ENCODE peak calls at places on chromosomes 12 and 14, in five cellular contexts. U, R, X, J and M are unnamed samples.
A peak's percentile ranks its signal among the peaks of the same experiment; 100 is the strongest.

GRCh38 chr12:14239350-14239934 is 126.0 kb upstream of the ATF7IP start:
- DNase-seq in R (peak; percentile 34), J (peak; percentile 86), X (peak; percentile 85), U (no peak), M (peak; percentile 61)

GRCh38 chr12:26748412-26748740 is 84.6 kb downstream of the ITPR2 start:
- DNase-seq in J (no peak), R (no peak), X (no peak), U (no peak), M (no peak)

GRCh38 chr12:130178291-130178690 is 16.0 kb downstream of the FZD10 start:
- DNase-seq in U (no peak), X (no peak), J (no peak), R (no peak), M (no peak)

GRCh38 chr14:73180385-73180805 is 44.1 kb downstream of the PSEN1 start:
- DNase-seq in R (no peak), U (no peak), X (peak; percentile 27), J (no peak), M (no peak)

GRCh38 chr12:51871126-51871525 is 16.8 kb upstream of the ANKRD33 start:
- DNase-seq in J (no peak), U (no peak), R (no peak), X (no peak), M (no peak)

GRCh38 chr12:46233418-46233817 is 35.4 kb downstream of the SLC38A1 start:
- DNase-seq in U (no peak), R (no peak), J (no peak), X (no peak), M (no peak)

GRCh38 chr14:83583201-83583600 is 1946.7 kb upstream of the FLRT2 start:
- DNase-seq in X (no peak), J (no peak), R (no peak), U (no peak), M (no peak)

GRCh38 chr12:123111498-123112165 is 39.3 kb downstream of the PITPNM2 start:
- DNase-seq in X (no peak), R (no peak), J (no peak), U (no peak), M (no peak)

GRCh38 chr12:54404061-54405004 is 14.7 kb downstream of the ITGA5 start:
- DNase-seq in J (no peak), R (peak; percentile 92), X (peak; percentile 40), U (peak; percentile 67), M (peak; percentile 69)

GRCh38 chr12:48773686-48774085 is 15.2 kb downstream of the ADCY6 start:
- DNase-seq in U (no peak), J (no peak), R (no peak), X (no peak), M (no peak)

GRCh38 chr14:70601162-70601561 is 707 bp upstream of the MED6 start:
- DNase-seq in J (no peak), U (no peak), R (no peak), X (no peak), M (no peak)

GRCh38 chr12:94012508-94013044 is 135.8 kb upstream of the PLXNC1 start:
- DNase-seq in R (no peak), U (no peak), J (no peak), X (no peak), M (no peak)

GRCh38 chr12:94290353-94290752 is 142.0 kb downstream of the PLXNC1 start:
- DNase-seq in J (no peak), U (peak; percentile 17), X (no peak), R (no peak), M (peak; percentile 49)

GRCh38 chr14:50676814-50677516 is 8.9 kb upstream of the SAV1 start:
- DNase-seq in J (no peak), X (no peak), R (no peak), U (no peak), M (no peak)

GRCh38 chr14:52068741-52069616 is at the start of gene NID2:
- DNase-seq in U (peak; percentile 32), X (peak; percentile 20), R (peak; percentile 91), J (no peak), M (peak; percentile 63)

GRCh38 chr12:12735301-12735700 is 18.1 kb downstream of the CDKN1B start:
- DNase-seq in U (no peak), R (no peak), J (no peak), X (no peak), M (no peak)

GRCh38 chr14:69451941-69452340 is 32.6 kb upstream of the PLEKHD1 start:
- DNase-seq in X (no peak), R (no peak), J (no peak), U (no peak), M (no peak)

GRCh38 chr12:96237035-96237434 is 42.9 kb downstream of the ELK3 start:
- DNase-seq in R (no peak), U (no peak), X (no peak), J (no peak), M (no peak)

GRCh38 chr12:44812062-44812461 is 64.1 kb downstream of the NELL2 start:
- DNase-seq in X (no peak), J (no peak), U (no peak), R (no peak), M (no peak)

GRCh38 chr12:44247588-44247987 is 411.7 kb downstream of the TMEM117 start:
- DNase-seq in J (no peak), U (no peak), X (no peak), R (peak; percentile 54), M (peak; percentile 60)

GRCh38 chr12:105580841-105581352 is 250.4 kb downstream of the C12orf75 start:
- DNase-seq in R (no peak), U (no peak), J (no peak), X (no peak), M (no peak)

GRCh38 chr12:41288188-41288811 is 100.2 kb downstream of the PDZRN4 start:
- DNase-seq in U (no peak), R (no peak), X (no peak), J (no peak), M (no peak)

GRCh38 chr12:124480469-124481256 is 86.7 kb downstream of the NCOR2 start:
- DNase-seq in U (peak; percentile 39), R (no peak), J (peak; percentile 84), X (peak; percentile 71), M (no peak)

GRCh38 chr12:98162906-98163678 is 352.3 kb upstream of the TMPO start:
- DNase-seq in U (no peak), R (no peak), J (no peak), X (no peak), M (no peak)

GRCh38 chr12:126558810-126559209 is 1493.6 kb downstream of the AACS start:
- DNase-seq in U (no peak), J (no peak), R (no peak), X (no peak), M (no peak)

GRCh38 chr12:89731614-89732013 is 23.0 kb upstream of the ATP2B1 start:
- DNase-seq in R (no peak), U (no peak), J (no peak), X (no peak), M (no peak)
- TF ChIP-seq ATF2 in R (no peak), U (no peak), J (no peak), X (no peak), M (no peak)

GRCh38 chr14:60757617-60758016 is 23.1 kb downstream of the MNAT1 start:
- DNase-seq in X (no peak), J (no peak), U (no peak), R (no peak), M (no peak)

GRCh38 chr14:60760209-60760608 is 25.6 kb downstream of the MNAT1 start:
- DNase-seq in J (no peak), R (no peak), X (no peak), U (no peak), M (no peak)

GRCh38 chr14:60758875-60759274 is 24.3 kb downstream of the MNAT1 start:
- DNase-seq in J (no peak), U (no peak), R (no peak), X (no peak), M (no peak)

GRCh38 chr14:60753264-60754126 is 18.9 kb downstream of the MNAT1 start:
- DNase-seq in R (no peak), J (peak; percentile 87), X (no peak), U (peak; percentile 11), M (no peak)

DNA sequence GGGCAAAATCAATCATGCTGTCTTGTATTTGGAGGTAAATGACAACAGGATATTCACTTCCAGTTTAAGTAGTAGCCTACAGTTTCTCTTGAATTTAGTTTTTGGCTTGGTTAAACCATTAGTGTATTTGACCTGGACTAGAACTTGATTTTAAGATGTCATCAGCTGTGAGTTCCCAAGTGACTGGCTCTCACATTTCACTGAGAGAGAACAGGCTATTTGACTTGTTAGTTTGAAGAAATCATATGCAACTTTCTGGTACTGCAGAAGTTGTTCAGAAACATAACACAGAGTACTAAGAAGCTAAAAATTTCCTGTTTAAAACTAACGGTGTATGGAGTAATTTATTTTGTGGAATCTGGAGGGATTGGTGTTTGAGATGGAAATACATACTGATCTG is 22.3 kb downstream of the MNAT1 start:
- DNase-seq in X (no peak), J (no peak), R (no peak), U (no peak), M (no peak)
- TF ChIP-seq ATF3 in X (no peak), J (no peak), R (no peak), U (no peak), M (no peak)

DNA sequence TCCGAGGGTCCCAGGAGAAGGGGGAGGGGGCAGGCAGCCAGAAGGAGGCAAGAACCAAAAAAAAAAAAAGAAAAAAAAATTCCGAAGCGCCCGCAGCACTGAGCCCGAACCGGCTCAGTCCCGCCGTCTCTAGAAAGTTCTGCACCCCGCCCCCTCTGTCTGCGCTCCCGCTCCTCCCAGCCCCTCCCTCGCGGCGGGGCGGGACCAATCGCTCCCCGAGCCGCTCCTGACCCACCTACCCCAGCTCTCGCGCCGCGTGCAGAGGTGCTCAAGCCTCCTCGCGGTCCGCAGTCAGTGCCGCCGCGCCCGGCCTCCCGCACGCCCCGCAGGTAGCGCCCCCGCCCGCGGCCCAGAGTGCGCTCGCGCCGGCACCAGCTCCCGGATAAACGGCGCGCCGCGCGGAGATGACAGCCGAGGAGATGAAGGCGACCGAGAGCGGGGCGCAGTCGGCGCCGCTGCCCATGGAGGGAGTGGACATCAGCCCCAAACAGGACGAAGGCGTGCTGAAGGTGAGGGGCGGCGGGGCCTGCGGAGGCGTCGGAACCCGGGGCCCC is at the start of gene FKBP4:
- DNase-seq in R (peak; percentile 93), X (peak; percentile 55), J (no peak), U (peak; percentile 92), M (peak; percentile 63)
- TF ChIP-seq ATF2 in R (no peak), X (peak; percentile 18), J (no peak), U (no peak), M (no peak)

DNA sequence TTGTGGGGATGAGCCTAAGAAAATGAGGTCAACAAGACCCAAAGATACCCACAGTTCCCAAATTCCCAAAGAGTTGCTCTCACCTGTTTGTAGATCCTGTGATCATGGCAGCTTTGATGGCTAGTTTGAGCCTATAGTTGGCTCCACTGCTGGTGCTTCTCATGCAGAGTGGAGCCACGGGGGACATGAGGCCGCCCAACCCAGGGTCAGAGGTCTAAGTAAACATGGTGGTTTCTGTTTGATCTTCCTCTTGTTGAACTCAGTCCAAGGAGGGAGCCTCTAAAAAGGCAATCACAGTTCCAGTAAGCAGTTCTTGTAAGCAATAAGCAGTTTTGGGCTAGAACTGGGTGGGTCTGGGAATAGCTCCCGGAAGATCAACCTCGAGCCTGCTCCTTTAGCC is 125.6 kb upstream of the DHRS4 start:
- DNase-seq in J (no peak), U (no peak), X (peak; percentile 60), R (no peak), M (no peak)
- TF ChIP-seq ATF3 in J (no peak), U (no peak), X (no peak), R (no peak), M (no peak)

GRCh38 chr12:66851134-66851533 is 172.3 kb upstream of the GRIP1 start:
- DNase-seq in X (no peak), U (no peak), J (no peak), R (no peak), M (no peak)
- TF ChIP-seq ATF2 in X (no peak), U (no peak), J (no peak), R (no peak), M (no peak)